ENCODE peak calls at places on chromosomes 1 and 21, in seven cellular contexts. One of them, this sample, is unnamed.

GRCh38 chr1:189623336-189623735 is 854.3 kb downstream of the BRINP3 start:
- DNase-seq in left ventricle myocardium inferior: no peak
- DNase-seq in SK-N-SH: no peak
- DNase-seq in esophagus squamous epithelium: no peak
- DNase-seq in GM12864: no peak
- DNase-seq in pancreas: no peak
- DNase-seq in breast epithelium: no peak
- DNase-seq in this sample: no peak

GRCh38 chr1:155140630-155140953 is 261 bp upstream of the DPM3 start:
- DNase-seq in esophagus squamous epithelium: no peak
- DNase-seq in GM12864: no peak
- DNase-seq in pancreas: no peak
- DNase-seq in SK-N-SH: no peak
- DNase-seq in breast epithelium: no peak
- DNase-seq in left ventricle myocardium inferior: no peak
- DNase-seq in this sample: no peak

GRCh38 chr1:21508580-21509350 is 458 bp upstream of the ALPL start:
- DNase-seq in SK-N-SH: peak
- DNase-seq in pancreas: peak
- DNase-seq in GM12864: no peak
- DNase-seq in breast epithelium: no peak
- DNase-seq in esophagus squamous epithelium: no peak
- DNase-seq in left ventricle myocardium inferior: peak
- DNase-seq in this sample: peak

GRCh38 chr1:109659997-109660755 is 4.3 kb downstream of the GSTM4 start:
- DNase-seq in left ventricle myocardium inferior: no peak
- DNase-seq in pancreas: no peak
- DNase-seq in GM12864: no peak
- DNase-seq in breast epithelium: no peak
- DNase-seq in SK-N-SH: no peak
- DNase-seq in esophagus squamous epithelium: no peak
- DNase-seq in this sample: no peak

GRCh38 chr1:177969109-177969508 is 749 bp downstream of the SEC16B start:
- DNase-seq in left ventricle myocardium inferior: no peak
- DNase-seq in breast epithelium: no peak
- DNase-seq in pancreas: no peak
- DNase-seq in SK-N-SH: no peak
- DNase-seq in esophagus squamous epithelium: no peak
- DNase-seq in GM12864: no peak
- DNase-seq in this sample: no peak

GRCh38 chr1:55059302-55060132 is 20.2 kb downstream of the PCSK9 start:
- DNase-seq in pancreas: no peak
- DNase-seq in breast epithelium: peak
- DNase-seq in left ventricle myocardium inferior: no peak
- DNase-seq in SK-N-SH: no peak
- DNase-seq in esophagus squamous epithelium: no peak
- DNase-seq in GM12864: no peak
- DNase-seq in this sample: no peak

GRCh38 chr1:202106340-202107284 is 16.1 kb upstream of the GPR37L1 start:
- DNase-seq in esophagus squamous epithelium: no peak
- DNase-seq in left ventricle myocardium inferior: no peak
- DNase-seq in breast epithelium: no peak
- DNase-seq in GM12864: no peak
- DNase-seq in pancreas: peak
- DNase-seq in SK-N-SH: no peak
- DNase-seq in this sample: no peak

GRCh38 chr1:26745191-26745590 is 42.6 kb upstream of the PIGV start:
- DNase-seq in GM12864: no peak
- DNase-seq in left ventricle myocardium inferior: no peak
- DNase-seq in esophagus squamous epithelium: no peak
- DNase-seq in breast epithelium: no peak
- DNase-seq in pancreas: no peak
- DNase-seq in SK-N-SH: no peak
- DNase-seq in this sample: no peak

GRCh38 chr1:151309851-151310323 is 17.3 kb downstream of the PI4KB start:
- DNase-seq in SK-N-SH: peak
- DNase-seq in pancreas: no peak
- DNase-seq in esophagus squamous epithelium: no peak
- DNase-seq in left ventricle myocardium inferior: peak
- DNase-seq in breast epithelium: no peak
- DNase-seq in GM12864: no peak
- DNase-seq in this sample: no peak

GRCh38 chr1:52632732-52633290 is at the start of gene SHISAL2A:
- DNase-seq in esophagus squamous epithelium: no peak
- DNase-seq in pancreas: peak
- DNase-seq in left ventricle myocardium inferior: peak
- DNase-seq in breast epithelium: no peak
- DNase-seq in SK-N-SH: peak
- DNase-seq in GM12864: no peak
- DNase-seq in this sample: peak

GRCh38 chr21:45148316-45149000 is 74.1 kb downstream of the ADARB1 start:
- DNase-seq in pancreas: no peak
- DNase-seq in esophagus squamous epithelium: no peak
- DNase-seq in SK-N-SH: no peak
- DNase-seq in breast epithelium: no peak
- DNase-seq in GM12864: no peak
- DNase-seq in left ventricle myocardium inferior: no peak
- DNase-seq in this sample: peak

GRCh38 chr1:1112237-1112985 is 3.5 kb downstream of the C1orf159 start:
- DNase-seq in esophagus squamous epithelium: no peak
- DNase-seq in breast epithelium: peak
- DNase-seq in GM12864: no peak
- DNase-seq in pancreas: no peak
- DNase-seq in left ventricle myocardium inferior: peak
- DNase-seq in SK-N-SH: no peak
- DNase-seq in this sample: no peak

GRCh38 chr1:111903858-111904449 is 85.5 kb downstream of the KCND3 start:
- DNase-seq in left ventricle myocardium inferior: no peak
- DNase-seq in esophagus squamous epithelium: no peak
- DNase-seq in GM12864: no peak
- DNase-seq in SK-N-SH: no peak
- DNase-seq in breast epithelium: no peak
- DNase-seq in pancreas: no peak
- DNase-seq in this sample: no peak

GRCh38 chr1:94627771-94628170 is 86.2 kb upstream of the F3 start:
- DNase-seq in esophagus squamous epithelium: no peak
- DNase-seq in breast epithelium: no peak
- DNase-seq in pancreas: no peak
- DNase-seq in SK-N-SH: no peak
- DNase-seq in left ventricle myocardium inferior: no peak
- DNase-seq in GM12864: no peak
- DNase-seq in this sample: no peak

GRCh38 chr1:112063781-112064180 is 74.3 kb upstream of the KCND3 start:
- DNase-seq in left ventricle myocardium inferior: no peak
- DNase-seq in SK-N-SH: no peak
- DNase-seq in breast epithelium: no peak
- DNase-seq in esophagus squamous epithelium: no peak
- DNase-seq in GM12864: no peak
- DNase-seq in pancreas: no peak
- DNase-seq in this sample: no peak

GRCh38 chr1:93615201-93616150 is 66.2 kb downstream of the BCAR3 start:
- DNase-seq in GM12864: no peak
- DNase-seq in SK-N-SH: no peak
- DNase-seq in breast epithelium: no peak
- DNase-seq in esophagus squamous epithelium: no peak
- DNase-seq in pancreas: no peak
- DNase-seq in left ventricle myocardium inferior: no peak
- DNase-seq in this sample: no peak

GRCh38 chr1:231663211-231663792 is 36.7 kb downstream of the DISC1 start:
- DNase-seq in GM12864: no peak
- DNase-seq in left ventricle myocardium inferior: no peak
- DNase-seq in esophagus squamous epithelium: no peak
- DNase-seq in SK-N-SH: no peak
- DNase-seq in pancreas: no peak
- DNase-seq in breast epithelium: no peak
- DNase-seq in this sample: no peak

GRCh38 chr21:45029298-45029967 is 44.9 kb upstream of the ADARB1 start:
- DNase-seq in left ventricle myocardium inferior: peak
- DNase-seq in SK-N-SH: peak
- DNase-seq in pancreas: peak
- DNase-seq in esophagus squamous epithelium: no peak
- DNase-seq in breast epithelium: peak
- DNase-seq in GM12864: no peak
- DNase-seq in this sample: peak

GRCh38 chr1:226112626-226113025 is 50.1 kb downstream of the H3-3A start:
- DNase-seq in esophagus squamous epithelium: no peak
- DNase-seq in breast epithelium: no peak
- DNase-seq in left ventricle myocardium inferior: no peak
- DNase-seq in SK-N-SH: no peak
- DNase-seq in pancreas: no peak
- DNase-seq in GM12864: no peak
- DNase-seq in this sample: no peak

GRCh38 chr1:207089627-207090265 is 1.1 kb downstream of the C4BPB start:
- DNase-seq in pancreas: no peak
- DNase-seq in breast epithelium: no peak
- DNase-seq in left ventricle myocardium inferior: no peak
- DNase-seq in esophagus squamous epithelium: no peak
- DNase-seq in SK-N-SH: no peak
- DNase-seq in GM12864: no peak
- DNase-seq in this sample: no peak

GRCh38 chr1:207676153-207676552 is 31.2 kb downstream of the CR1L start:
- DNase-seq in esophagus squamous epithelium: no peak
- DNase-seq in pancreas: no peak
- DNase-seq in SK-N-SH: no peak
- DNase-seq in GM12864: no peak
- DNase-seq in breast epithelium: no peak
- DNase-seq in left ventricle myocardium inferior: no peak
- DNase-seq in this sample: no peak

DNA sequence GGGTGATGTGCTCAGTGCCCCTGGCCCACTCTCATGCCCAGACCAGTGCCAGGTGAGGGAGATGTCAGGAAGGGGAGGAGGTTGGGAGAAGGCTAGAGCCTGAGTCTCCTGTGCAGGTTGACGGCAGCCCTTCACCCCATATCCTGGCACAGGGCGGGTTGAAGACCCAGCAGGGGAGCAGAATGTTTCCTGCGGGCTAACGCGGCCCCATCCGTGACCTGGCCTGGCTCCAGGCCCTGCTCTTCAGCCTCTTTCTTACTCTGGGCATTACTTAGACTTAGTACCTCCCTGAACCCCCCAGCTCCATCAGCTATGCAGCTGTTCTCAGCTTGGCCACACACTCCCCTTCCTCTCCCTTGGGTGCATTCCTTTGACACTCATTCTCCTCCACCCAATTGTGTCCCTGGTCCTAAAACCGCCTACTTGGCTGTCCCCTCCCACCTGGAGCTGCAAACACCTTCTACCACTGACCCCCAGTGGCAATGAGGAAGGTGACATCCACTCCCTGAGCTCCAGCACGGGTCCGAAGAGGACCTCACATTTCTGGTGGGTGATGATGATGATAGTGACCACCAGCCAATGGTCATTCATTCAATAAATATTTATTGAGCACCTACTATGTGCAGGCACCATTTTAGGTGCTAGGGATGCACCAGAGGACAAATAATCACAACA is 179.0 kb downstream of the PTPRU start:
- DNase-seq in GM12864: no peak
- DNase-seq in esophagus squamous epithelium: no peak
- DNase-seq in pancreas: no peak
- DNase-seq in left ventricle myocardium inferior: no peak
- DNase-seq in SK-N-SH: peak
- DNase-seq in breast epithelium: no peak
- DNase-seq in this sample: peak
- TF ChIP-seq CTCF in GM12864: no peak
- TF ChIP-seq CTCF in esophagus squamous epithelium: no peak
- TF ChIP-seq CTCF in pancreas: no peak
- TF ChIP-seq CTCF in left ventricle myocardium inferior: no peak
- TF ChIP-seq CTCF in SK-N-SH: no peak
- TF ChIP-seq CTCF in breast epithelium: no peak
- TF ChIP-seq CTCF in this sample: peak

GRCh38 chr1:209557216-209557615 is 26.3 kb upstream of the CAMK1G start:
- DNase-seq in GM12864: no peak
- DNase-seq in pancreas: no peak
- DNase-seq in esophagus squamous epithelium: no peak
- DNase-seq in SK-N-SH: no peak
- DNase-seq in left ventricle myocardium inferior: no peak
- DNase-seq in breast epithelium: no peak
- DNase-seq in this sample: no peak

GRCh38 chr1:209556159-209556690 is 27.3 kb upstream of the CAMK1G start:
- DNase-seq in GM12864: no peak
- DNase-seq in esophagus squamous epithelium: no peak
- DNase-seq in breast epithelium: no peak
- DNase-seq in pancreas: no peak
- DNase-seq in left ventricle myocardium inferior: no peak
- DNase-seq in SK-N-SH: no peak
- DNase-seq in this sample: no peak

GRCh38 chr1:209552406-209553264 is 30.9 kb upstream of the CAMK1G start:
- DNase-seq in SK-N-SH: no peak
- DNase-seq in GM12864: no peak
- DNase-seq in esophagus squamous epithelium: no peak
- DNase-seq in pancreas: no peak
- DNase-seq in left ventricle myocardium inferior: no peak
- DNase-seq in breast epithelium: no peak
- DNase-seq in this sample: no peak

GRCh38 chr1:209550519-209550918 is 33.0 kb upstream of the CAMK1G start:
- DNase-seq in left ventricle myocardium inferior: no peak
- DNase-seq in breast epithelium: no peak
- DNase-seq in esophagus squamous epithelium: no peak
- DNase-seq in pancreas: no peak
- DNase-seq in SK-N-SH: no peak
- DNase-seq in GM12864: no peak
- DNase-seq in this sample: no peak

GRCh38 chr1:209554761-209555611 is 28.5 kb upstream of the CAMK1G start:
- DNase-seq in left ventricle myocardium inferior: no peak
- DNase-seq in breast epithelium: no peak
- DNase-seq in esophagus squamous epithelium: no peak
- DNase-seq in GM12864: no peak
- DNase-seq in SK-N-SH: no peak
- DNase-seq in pancreas: no peak
- DNase-seq in this sample: no peak
- TF ChIP-seq CTCF in left ventricle myocardium inferior: no peak
- TF ChIP-seq CTCF in breast epithelium: no peak
- TF ChIP-seq CTCF in esophagus squamous epithelium: no peak
- TF ChIP-seq CTCF in GM12864: peak
- TF ChIP-seq CTCF in SK-N-SH: peak
- TF ChIP-seq CTCF in pancreas: no peak
- TF ChIP-seq CTCF in this sample: no peak

DNA sequence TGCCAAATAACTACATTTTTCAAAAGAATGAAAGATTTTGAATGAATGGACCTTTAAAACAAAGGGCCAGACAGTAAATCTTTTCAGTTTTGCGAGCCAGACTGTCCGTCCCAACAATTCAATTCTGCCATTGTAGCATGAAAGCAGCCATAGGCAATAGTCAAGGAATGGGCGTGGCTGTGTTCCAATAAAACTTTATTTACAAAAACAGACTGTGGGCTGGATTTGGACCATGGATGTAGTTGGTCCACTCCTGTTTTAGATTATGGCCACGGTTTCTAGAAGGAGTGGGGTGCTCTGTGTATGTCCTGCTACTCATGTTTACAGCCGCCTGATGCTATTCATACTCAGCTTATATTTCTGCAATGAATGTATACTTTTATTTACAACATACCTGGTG is 474.7 kb downstream of the CAMTA1 start:
- DNase-seq in GM12864: no peak
- DNase-seq in pancreas: no peak
- DNase-seq in breast epithelium: no peak
- DNase-seq in SK-N-SH: no peak
- DNase-seq in esophagus squamous epithelium: no peak
- DNase-seq in left ventricle myocardium inferior: no peak
- DNase-seq in this sample: no peak
- TF ChIP-seq CTCF in GM12864: no peak
- TF ChIP-seq CTCF in pancreas: no peak
- TF ChIP-seq CTCF in breast epithelium: no peak
- TF ChIP-seq CTCF in SK-N-SH: no peak
- TF ChIP-seq CTCF in esophagus squamous epithelium: no peak
- TF ChIP-seq CTCF in left ventricle myocardium inferior: no peak
- TF ChIP-seq CTCF in this sample: no peak

GRCh38 chr1:195105281-195105680 is 1503.0 kb downstream of the KCNT2 start:
- DNase-seq in esophagus squamous epithelium: no peak
- DNase-seq in GM12864: no peak
- DNase-seq in SK-N-SH: no peak
- DNase-seq in pancreas: no peak
- DNase-seq in breast epithelium: no peak
- DNase-seq in left ventricle myocardium inferior: no peak
- DNase-seq in this sample: no peak
- TF ChIP-seq CTCF in esophagus squamous epithelium: no peak
- TF ChIP-seq CTCF in GM12864: peak
- TF ChIP-seq CTCF in SK-N-SH: no peak
- TF ChIP-seq CTCF in pancreas: no peak
- TF ChIP-seq CTCF in breast epithelium: no peak
- TF ChIP-seq CTCF in left ventricle myocardium inferior: no peak
- TF ChIP-seq CTCF in this sample: no peak

This sample was measured in type B pancreatic cell.